ENCODE peak calls at places on chromosome 21, in six cellular contexts. One of them, this sample, is unnamed.

GRCh38 chr21:36479415-36480402 is at the start of gene CLDN14:
- DNase-seq in neural progenitor cell: no peak
- DNase-seq in hypothalamus: no peak
- DNase-seq in AG09309: no peak
- DNase-seq in AG08396: peak
- DNase-seq in activated T-helper 1 cell treated with anti-CD3 and anti-CD28 coated beads, Interleukin-2, amount 50 U/mL, for 16 hours: no peak
- DNase-seq in this sample: no peak

GRCh38 chr21:44880762-44881585 is 7.5 kb upstream of the PTTG1IP start:
- DNase-seq in neural progenitor cell: no peak
- DNase-seq in hypothalamus: no peak
- DNase-seq in AG09309: no peak
- DNase-seq in AG08396: peak
- DNase-seq in activated T-helper 1 cell treated with anti-CD3 and anti-CD28 coated beads, Interleukin-2, amount 50 U/mL, for 16 hours: no peak
- DNase-seq in this sample: no peak

GRCh38 chr21:37381883-37382585 is 15.5 kb downstream of the DYRK1A start:
- DNase-seq in neural progenitor cell: no peak
- DNase-seq in hypothalamus: no peak
- DNase-seq in AG09309: no peak
- DNase-seq in AG08396: no peak
- DNase-seq in activated T-helper 1 cell treated with anti-CD3 and anti-CD28 coated beads, Interleukin-2, amount 50 U/mL, for 16 hours: no peak
- DNase-seq in this sample: no peak

GRCh38 chr21:14545906-14546480 is at the start of gene SAMSN1:
- DNase-seq in neural progenitor cell: no peak
- DNase-seq in hypothalamus: no peak
- DNase-seq in AG09309: no peak
- DNase-seq in AG08396: no peak
- DNase-seq in activated T-helper 1 cell treated with anti-CD3 and anti-CD28 coated beads, Interleukin-2, amount 50 U/mL, for 16 hours: peak
- DNase-seq in this sample: no peak

GRCh38 chr21:27649746-27650145 is 682.9 kb upstream of the ADAMTS5 start:
- DNase-seq in neural progenitor cell: no peak
- DNase-seq in hypothalamus: no peak
- DNase-seq in AG09309: no peak
- DNase-seq in AG08396: no peak
- DNase-seq in activated T-helper 1 cell treated with anti-CD3 and anti-CD28 coated beads, Interleukin-2, amount 50 U/mL, for 16 hours: no peak
- DNase-seq in this sample: no peak

GRCh38 chr21:29074007-29074376 is 544 bp upstream of the CCT8 start:
- DNase-seq in neural progenitor cell: no peak
- DNase-seq in hypothalamus: no peak
- DNase-seq in AG09309: no peak
- DNase-seq in AG08396: no peak
- DNase-seq in activated T-helper 1 cell treated with anti-CD3 and anti-CD28 coated beads, Interleukin-2, amount 50 U/mL, for 16 hours: no peak
- DNase-seq in this sample: no peak

GRCh38 chr21:26126168-26126553 is 44.4 kb downstream of the APP start:
- DNase-seq in neural progenitor cell: no peak
- DNase-seq in hypothalamus: no peak
- DNase-seq in AG09309: no peak
- DNase-seq in AG08396: no peak
- DNase-seq in activated T-helper 1 cell treated with anti-CD3 and anti-CD28 coated beads, Interleukin-2, amount 50 U/mL, for 16 hours: no peak
- DNase-seq in this sample: no peak

GRCh38 chr21:32317726-32318125 is 19.1 kb downstream of the MRAP start:
- DNase-seq in neural progenitor cell: no peak
- DNase-seq in hypothalamus: no peak
- DNase-seq in AG09309: no peak
- DNase-seq in AG08396: no peak
- DNase-seq in activated T-helper 1 cell treated with anti-CD3 and anti-CD28 coated beads, Interleukin-2, amount 50 U/mL, for 16 hours: no peak
- DNase-seq in this sample: no peak

GRCh38 chr21:45323487-45324380 is 36.0 kb upstream of the POFUT2 start:
- DNase-seq in neural progenitor cell: no peak
- DNase-seq in hypothalamus: no peak
- DNase-seq in AG09309: no peak
- DNase-seq in AG08396: no peak
- DNase-seq in activated T-helper 1 cell treated with anti-CD3 and anti-CD28 coated beads, Interleukin-2, amount 50 U/mL, for 16 hours: no peak
- DNase-seq in this sample: no peak

GRCh38 chr21:40047211-40047610 is 180.0 kb downstream of the PCP4 start:
- DNase-seq in neural progenitor cell: no peak
- DNase-seq in hypothalamus: no peak
- DNase-seq in AG09309: no peak
- DNase-seq in AG08396: no peak
- DNase-seq in activated T-helper 1 cell treated with anti-CD3 and anti-CD28 coated beads, Interleukin-2, amount 50 U/mL, for 16 hours: no peak
- DNase-seq in this sample: no peak

GRCh38 chr21:46227811-46228344 is 696 bp downstream of the LSS start:
- DNase-seq in neural progenitor cell: peak
- DNase-seq in hypothalamus: no peak
- DNase-seq in AG09309: no peak
- DNase-seq in AG08396: no peak
- DNase-seq in activated T-helper 1 cell treated with anti-CD3 and anti-CD28 coated beads, Interleukin-2, amount 50 U/mL, for 16 hours: no peak
- DNase-seq in this sample: no peak

GRCh38 chr21:46156678-46157077 is 1.3 kb upstream of the FTCD start:
- DNase-seq in neural progenitor cell: no peak
- DNase-seq in hypothalamus: no peak
- DNase-seq in AG09309: no peak
- DNase-seq in AG08396: no peak
- DNase-seq in activated T-helper 1 cell treated with anti-CD3 and anti-CD28 coated beads, Interleukin-2, amount 50 U/mL, for 16 hours: no peak
- DNase-seq in this sample: no peak

GRCh38 chr21:45302082-45303061 is 14.7 kb upstream of the POFUT2 start:
- DNase-seq in neural progenitor cell: no peak
- DNase-seq in hypothalamus: no peak
- DNase-seq in AG09309: no peak
- DNase-seq in AG08396: no peak
- DNase-seq in activated T-helper 1 cell treated with anti-CD3 and anti-CD28 coated beads, Interleukin-2, amount 50 U/mL, for 16 hours: peak
- DNase-seq in this sample: no peak

GRCh38 chr21:17501107-17502006 is 11.5 kb upstream of the CXADR start:
- DNase-seq in neural progenitor cell: no peak
- DNase-seq in hypothalamus: no peak
- DNase-seq in AG09309: no peak
- DNase-seq in AG08396: no peak
- DNase-seq in activated T-helper 1 cell treated with anti-CD3 and anti-CD28 coated beads, Interleukin-2, amount 50 U/mL, for 16 hours: no peak
- DNase-seq in this sample: no peak

GRCh38 chr21:38293765-38294164 is 37.0 kb downstream of the KCNJ15 start:
- DNase-seq in neural progenitor cell: no peak
- DNase-seq in hypothalamus: no peak
- DNase-seq in AG09309: no peak
- DNase-seq in AG08396: no peak
- DNase-seq in activated T-helper 1 cell treated with anti-CD3 and anti-CD28 coated beads, Interleukin-2, amount 50 U/mL, for 16 hours: no peak
- DNase-seq in this sample: no peak

GRCh38 chr21:45074818-45075605 is 632 bp downstream of the ADARB1 start:
- DNase-seq in neural progenitor cell: peak
- DNase-seq in hypothalamus: no peak
- DNase-seq in AG09309: no peak
- DNase-seq in AG08396: peak
- DNase-seq in activated T-helper 1 cell treated with anti-CD3 and anti-CD28 coated beads, Interleukin-2, amount 50 U/mL, for 16 hours: no peak
- DNase-seq in this sample: no peak

GRCh38 chr21:31872452-31873274 is at the start of gene HUNK:
- DNase-seq in neural progenitor cell: peak
- DNase-seq in hypothalamus: no peak
- DNase-seq in AG09309: no peak
- DNase-seq in AG08396: peak
- DNase-seq in activated T-helper 1 cell treated with anti-CD3 and anti-CD28 coated beads, Interleukin-2, amount 50 U/mL, for 16 hours: no peak
- DNase-seq in this sample: no peak

GRCh38 chr21:39518845-39519205 is 67.1 kb downstream of the SH3BGR start:
- DNase-seq in neural progenitor cell: no peak
- DNase-seq in hypothalamus: no peak
- DNase-seq in AG09309: peak
- DNase-seq in AG08396: no peak
- DNase-seq in activated T-helper 1 cell treated with anti-CD3 and anti-CD28 coated beads, Interleukin-2, amount 50 U/mL, for 16 hours: no peak
- DNase-seq in this sample: no peak

GRCh38 chr21:38930838-38931237 is 125.1 kb downstream of the ETS2 start:
- DNase-seq in neural progenitor cell: no peak
- DNase-seq in hypothalamus: no peak
- DNase-seq in AG09309: peak
- DNase-seq in AG08396: no peak
- DNase-seq in activated T-helper 1 cell treated with anti-CD3 and anti-CD28 coated beads, Interleukin-2, amount 50 U/mL, for 16 hours: no peak
- DNase-seq in this sample: no peak

GRCh38 chr21:46457801-46458314 is 833 bp upstream of the DIP2A start:
- DNase-seq in neural progenitor cell: no peak
- DNase-seq in hypothalamus: no peak
- DNase-seq in AG09309: no peak
- DNase-seq in AG08396: peak
- DNase-seq in activated T-helper 1 cell treated with anti-CD3 and anti-CD28 coated beads, Interleukin-2, amount 50 U/mL, for 16 hours: no peak
- DNase-seq in this sample: peak

GRCh38 chr21:41068411-41069304 is 99.3 kb upstream of the BACE2 start:
- DNase-seq in neural progenitor cell: peak
- DNase-seq in hypothalamus: peak
- DNase-seq in AG09309: peak
- DNase-seq in AG08396: peak
- DNase-seq in activated T-helper 1 cell treated with anti-CD3 and anti-CD28 coated beads, Interleukin-2, amount 50 U/mL, for 16 hours: peak
- DNase-seq in this sample: no peak

GRCh38 chr21:41750051-41750450 is 16.8 kb downstream of the RIPK4 start:
- DNase-seq in neural progenitor cell: peak
- DNase-seq in hypothalamus: no peak
- DNase-seq in AG09309: no peak
- DNase-seq in AG08396: no peak
- DNase-seq in activated T-helper 1 cell treated with anti-CD3 and anti-CD28 coated beads, Interleukin-2, amount 50 U/mL, for 16 hours: no peak
- DNase-seq in this sample: no peak

GRCh38 chr21:45969921-45970673 is 11.5 kb upstream of the COL6A1 start:
- DNase-seq in neural progenitor cell: no peak
- DNase-seq in hypothalamus: no peak
- DNase-seq in AG09309: no peak
- DNase-seq in AG08396: no peak
- DNase-seq in activated T-helper 1 cell treated with anti-CD3 and anti-CD28 coated beads, Interleukin-2, amount 50 U/mL, for 16 hours: no peak
- DNase-seq in this sample: no peak

GRCh38 chr21:38766987-38767722 is 38.6 kb upstream of the ETS2 start:
- DNase-seq in neural progenitor cell: no peak
- DNase-seq in hypothalamus: no peak
- DNase-seq in AG09309: no peak
- DNase-seq in AG08396: no peak
- DNase-seq in activated T-helper 1 cell treated with anti-CD3 and anti-CD28 coated beads, Interleukin-2, amount 50 U/mL, for 16 hours: peak
- DNase-seq in this sample: no peak

GRCh38 chr21:42843021-42843420 is 36.3 kb downstream of the WDR4 start:
- DNase-seq in neural progenitor cell: no peak
- DNase-seq in hypothalamus: no peak
- DNase-seq in AG09309: no peak
- DNase-seq in AG08396: no peak
- DNase-seq in activated T-helper 1 cell treated with anti-CD3 and anti-CD28 coated beads, Interleukin-2, amount 50 U/mL, for 16 hours: no peak
- DNase-seq in this sample: no peak

GRCh38 chr21:28464988-28465387 is 527.7 kb downstream of the LTN1 start:
- DNase-seq in neural progenitor cell: no peak
- DNase-seq in hypothalamus: no peak
- DNase-seq in AG09309: no peak
- DNase-seq in AG08396: no peak
- DNase-seq in activated T-helper 1 cell treated with anti-CD3 and anti-CD28 coated beads, Interleukin-2, amount 50 U/mL, for 16 hours: no peak
- DNase-seq in this sample: no peak

GRCh38 chr21:26495283-26495849 is 77.7 kb downstream of the CYYR1 start:
- DNase-seq in neural progenitor cell: no peak
- DNase-seq in hypothalamus: no peak
- DNase-seq in AG09309: no peak
- DNase-seq in AG08396: no peak
- DNase-seq in activated T-helper 1 cell treated with anti-CD3 and anti-CD28 coated beads, Interleukin-2, amount 50 U/mL, for 16 hours: no peak
- DNase-seq in this sample: no peak

GRCh38 chr21:42062543-42063022 is 8.5 kb upstream of the UMODL1 start:
- DNase-seq in neural progenitor cell: no peak
- DNase-seq in hypothalamus: no peak
- DNase-seq in AG09309: no peak
- DNase-seq in AG08396: no peak
- DNase-seq in activated T-helper 1 cell treated with anti-CD3 and anti-CD28 coated beads, Interleukin-2, amount 50 U/mL, for 16 hours: peak
- DNase-seq in this sample: no peak

GRCh38 chr21:44618504-44618903 is 6.6 kb downstream of the KRTAP10-8 start:
- DNase-seq in neural progenitor cell: no peak
- DNase-seq in hypothalamus: no peak
- DNase-seq in AG09309: no peak
- DNase-seq in AG08396: no peak
- DNase-seq in activated T-helper 1 cell treated with anti-CD3 and anti-CD28 coated beads, Interleukin-2, amount 50 U/mL, for 16 hours: no peak
- DNase-seq in this sample: no peak

GRCh38 chr21:38631171-38631570 is 132.9 kb upstream of the ERG start:
- DNase-seq in neural progenitor cell: no peak
- DNase-seq in hypothalamus: no peak
- DNase-seq in AG09309: peak
- DNase-seq in AG08396: no peak
- DNase-seq in activated T-helper 1 cell treated with anti-CD3 and anti-CD28 coated beads, Interleukin-2, amount 50 U/mL, for 16 hours: no peak
- DNase-seq in this sample: no peak

GRCh38 chr21:44734841-44735240 is 23.5 kb upstream of the TSPEAR start:
- DNase-seq in neural progenitor cell: no peak
- DNase-seq in hypothalamus: no peak
- DNase-seq in AG09309: no peak
- DNase-seq in AG08396: no peak
- DNase-seq in activated T-helper 1 cell treated with anti-CD3 and anti-CD28 coated beads, Interleukin-2, amount 50 U/mL, for 16 hours: no peak
- DNase-seq in this sample: no peak

GRCh38 chr21:15730484-15731242 is 881 bp downstream of the USP25 start:
- DNase-seq in neural progenitor cell: no peak
- DNase-seq in hypothalamus: no peak
- DNase-seq in AG09309: no peak
- DNase-seq in AG08396: no peak
- DNase-seq in activated T-helper 1 cell treated with anti-CD3 and anti-CD28 coated beads, Interleukin-2, amount 50 U/mL, for 16 hours: no peak
- DNase-seq in this sample: no peak

This sample was measured in HS-5.